ENCODE peak calls at places on chromosomes 12 and 14, in seven cellular contexts. I, X, R, O, E, A and B are unnamed samples.

GRCh38 chr12:104406164-104406563 is 50.6 kb upstream of the CHST11 start:
- DNase-seq in I (no peak), X (no peak), R (no peak), O (no peak), E (no peak), A (no peak), B (no peak)

GRCh38 chr14:70000601-70001000 is 121.4 kb downstream of the SMOC1 start:
- DNase-seq in I (no peak), X (no peak), R (no peak), O (no peak), E (no peak), A (no peak), B (no peak)

GRCh38 chr14:103679351-103679750 is 35.9 kb downstream of the XRCC3 start:
- DNase-seq in I (no peak), X (no peak), R (no peak), O (no peak), E (peak), A (no peak), B (peak)

GRCh38 chr12:57611116-57611809 is at the start of gene ARHGEF25:
- DNase-seq in I (no peak), X (no peak), R (peak), O (peak), E (peak), A (peak), B (peak)

GRCh38 chr12:54033980-54034783 is 1.3 kb downstream of the HOXC5 start:
- DNase-seq in I (no peak), X (no peak), R (no peak), O (peak), E (no peak), A (no peak), B (no peak)

GRCh38 chr14:38256358-38256840 is 506 bp upstream of the CLEC14A start:
- DNase-seq in I (no peak), X (no peak), R (no peak), O (no peak), E (no peak), A (no peak), B (no peak)

GRCh38 chr12:29072631-29073030 is 76.4 kb upstream of the FAR2 start:
- DNase-seq in I (no peak), X (no peak), R (no peak), O (no peak), E (no peak), A (no peak), B (no peak)

GRCh38 chr14:95328876-95329503 is 9.3 kb upstream of the CLMN start:
- DNase-seq in I (no peak), X (no peak), R (no peak), O (no peak), E (no peak), A (no peak), B (no peak)

GRCh38 chr12:130619378-130619970 is 96.6 kb downstream of the RIMBP2 start:
- DNase-seq in I (no peak), X (no peak), R (no peak), O (no peak), E (no peak), A (no peak), B (no peak)

GRCh38 chr14:105843444-105844046 is 317.2 kb downstream of the TMEM121 start:
- DNase-seq in I (no peak), X (no peak), R (no peak), O (no peak), E (no peak), A (peak), B (no peak)

GRCh38 chr12:93243382-93243688 is 134.4 kb upstream of the NUDT4 start:
- DNase-seq in I (no peak), X (no peak), R (no peak), O (no peak), E (no peak), A (no peak), B (no peak)

GRCh38 chr12:93242154-93242958 is 135.4 kb upstream of the NUDT4 start:
- DNase-seq in I (no peak), X (no peak), R (no peak), O (no peak), E (no peak), A (no peak), B (no peak)

GRCh38 chr12:93243689-93244513 is 133.8 kb upstream of the NUDT4 start:
- DNase-seq in I (no peak), X (no peak), R (no peak), O (no peak), E (peak), A (no peak), B (peak)

GRCh38 chr12:93245543-93245942 is 132.2 kb upstream of the NUDT4 start:
- DNase-seq in I (peak), X (no peak), R (no peak), O (no peak), E (peak), A (no peak), B (peak)

GRCh38 chr12:93244514-93245077 is 133.1 kb upstream of the NUDT4 start:
- DNase-seq in I (no peak), X (no peak), R (no peak), O (no peak), E (no peak), A (no peak), B (no peak)
- H3K27ac ChIP-seq in I (peak), X (peak), R (peak), O (no peak), E (peak), A (no peak), B (peak)

DNA sequence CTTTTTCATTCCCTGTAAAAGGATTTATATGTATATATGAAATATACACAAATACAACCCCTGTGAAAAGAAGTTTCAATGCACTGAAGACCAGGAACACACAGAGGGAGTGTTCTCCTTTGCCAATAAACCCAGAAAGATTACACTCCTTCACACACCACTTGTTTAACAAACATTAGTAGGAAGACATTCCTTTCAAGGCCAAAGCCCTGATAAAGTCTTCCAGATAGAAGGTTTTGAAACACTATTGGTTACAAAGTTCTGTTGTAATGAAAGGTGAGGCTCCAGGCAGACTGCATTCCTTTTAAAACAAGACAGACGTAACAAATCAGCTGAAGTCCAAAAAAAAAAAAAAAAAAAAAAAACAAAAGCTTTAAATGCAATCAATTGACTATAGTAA is 81.0 kb downstream of the PTPN21 start:
- DNase-seq in I (no peak), X (no peak), R (no peak), O (no peak), E (no peak), A (no peak), B (no peak)
- H3K27ac ChIP-seq in I (no peak), X (no peak), R (no peak), O (no peak), E (no peak), A (no peak), B (no peak)

GRCh38 chr14:100190126-100190525 is 30.7 kb upstream of the DEGS2 start:
- DNase-seq in I (no peak), X (no peak), R (no peak), O (no peak), E (no peak), A (no peak), B (no peak)

GRCh38 chr14:100192672-100193416 is 33.4 kb upstream of the DEGS2 start:
- DNase-seq in I (peak), X (peak), R (peak), O (peak), E (peak), A (peak), B (peak)

GRCh38 chr14:100191584-100192249 is 32.3 kb upstream of the DEGS2 start:
- DNase-seq in I (no peak), X (no peak), R (no peak), O (no peak), E (no peak), A (no peak), B (no peak)

GRCh38 chr14:100192250-100192671 is 32.8 kb upstream of the DEGS2 start:
- DNase-seq in I (no peak), X (no peak), R (no peak), O (peak), E (peak), A (peak), B (no peak)

GRCh38 chr14:100193417-100194357 is 34.2 kb upstream of the DEGS2 start:
- DNase-seq in I (no peak), X (no peak), R (no peak), O (peak), E (no peak), A (peak), B (no peak)
- H3K27ac ChIP-seq in I (peak), X (peak), R (peak), O (peak), E (peak), A (peak), B (peak)

GRCh38 chr12:121432740-121433476 is 33.0 kb downstream of the RNF34 start:
- DNase-seq in I (no peak), X (no peak), R (no peak), O (no peak), E (no peak), A (no peak), B (no peak)

GRCh38 chr12:121430821-121431415 is 31.0 kb downstream of the RNF34 start:
- DNase-seq in I (no peak), X (no peak), R (no peak), O (no peak), E (no peak), A (no peak), B (no peak)

GRCh38 chr12:121424632-121424992 is 24.7 kb downstream of the RNF34 start:
- DNase-seq in I (no peak), X (no peak), R (no peak), O (no peak), E (no peak), A (no peak), B (no peak)

GRCh38 chr12:121427556-121428055 is 27.7 kb downstream of the RNF34 start:
- DNase-seq in I (no peak), X (no peak), R (no peak), O (no peak), E (no peak), A (no peak), B (no peak)

GRCh38 chr12:121428883-121429282 is 29.0 kb downstream of the RNF34 start:
- DNase-seq in I (no peak), X (no peak), R (no peak), O (no peak), E (no peak), A (no peak), B (no peak)
- H3K27ac ChIP-seq in I (no peak), X (no peak), R (no peak), O (no peak), E (peak), A (no peak), B (no peak)

DNA sequence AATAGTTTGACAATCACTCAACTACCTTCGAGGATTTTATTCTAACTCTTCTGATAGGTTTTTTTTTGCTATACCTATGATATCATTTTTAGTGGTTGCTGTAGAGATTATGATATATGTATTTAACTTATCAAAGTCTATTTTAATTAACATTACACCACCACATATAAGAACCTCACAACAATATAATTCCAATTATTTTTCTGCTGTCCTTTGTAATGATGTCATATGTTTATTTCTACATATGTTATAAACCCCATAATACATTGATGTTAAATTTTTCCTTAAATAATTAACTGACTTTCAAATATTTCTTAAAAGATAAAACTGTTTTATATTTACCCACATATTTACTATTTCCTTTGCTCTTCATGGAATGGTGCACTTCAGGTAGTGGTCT is 103.4 kb upstream of the KITLG start:
- DNase-seq in I (no peak), X (no peak), R (no peak), O (no peak), E (no peak), A (no peak), B (no peak)
- H3K27ac ChIP-seq in I (no peak), X (no peak), R (no peak), O (no peak), E (no peak), A (no peak), B (no peak)

DNA sequence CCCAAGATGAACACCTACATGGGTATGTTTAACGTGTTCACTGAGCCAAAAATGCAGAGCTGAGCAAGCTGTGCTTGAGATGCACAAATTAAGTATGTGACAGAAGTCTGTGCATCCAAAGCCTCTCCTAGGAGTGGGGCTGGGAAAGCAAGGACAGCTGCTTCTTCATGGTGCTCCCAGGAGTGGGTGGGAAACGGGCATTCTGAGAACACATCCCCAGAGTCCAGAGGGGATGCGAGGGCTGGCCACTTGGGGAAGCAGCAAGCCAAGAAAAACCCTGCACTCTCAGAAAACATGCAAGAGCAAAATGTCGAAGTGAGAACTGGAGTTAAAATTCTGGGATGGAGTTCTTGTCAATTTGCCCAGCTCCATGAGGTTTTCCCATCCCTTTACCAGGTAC is 414.3 kb downstream of the BCAT1 start:
- DNase-seq in I (no peak), X (no peak), R (no peak), O (peak), E (no peak), A (peak), B (no peak)
- H3K27ac ChIP-seq in I (no peak), X (peak), R (peak), O (no peak), E (peak), A (peak), B (no peak)

DNA sequence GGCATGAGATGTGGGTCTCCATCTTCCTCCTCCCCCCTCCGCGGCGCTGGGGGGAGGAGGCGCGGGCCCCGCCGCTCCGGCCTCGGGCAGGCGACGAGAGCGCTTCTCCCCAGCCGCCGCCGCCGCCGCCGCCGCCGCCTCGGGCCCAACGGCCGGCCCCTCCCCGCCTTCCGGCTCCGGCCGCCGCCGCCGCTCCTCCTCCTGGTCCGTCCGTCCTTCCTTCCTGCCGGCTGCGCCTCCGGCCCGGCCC is 411 bp downstream of the FBXL14 start:
- DNase-seq in I (no peak), X (no peak), R (no peak), O (peak), E (peak), A (peak), B (peak)
- H3K27ac ChIP-seq in I (peak), X (peak), R (peak), O (peak), E (peak), A (peak), B (peak)